ENCODE peak calls at places on chromosomes 1 and 21, in eight cellular contexts. A is osteocyte, H is progenitor cell of endocrine pancreas, N is cardiac fibroblast, R is epithelial cell of esophagus, Z is D721Med, P is mammary epithelial cell, V is ascending aorta. X is an unnamed sample.

GRCh38 chr1:13781907-13782633 is 82.1 kb downstream of the PRDM2 start:
- DNase-seq in P (no peak), Z (no peak), R (peak), V (no peak), A (no peak), H (no peak), N (peak), X (no peak)

GRCh38 chr1:230572121-230573083 is 69.9 kb upstream of the COG2 start:
- DNase-seq in P (peak), A (no peak), H (no peak), V (no peak), R (peak), Z (no peak), N (peak), X (no peak)

GRCh38 chr1:210234254-210234747 is 1.7 kb downstream of the SERTAD4 start:
- DNase-seq in A (no peak), Z (no peak), H (no peak), N (no peak), R (no peak), V (no peak), P (no peak), X (no peak)

GRCh38 chr1:118987431-118988185 is 535 bp downstream of the TBX15 start:
- DNase-seq in A (no peak), N (peak), P (no peak), V (no peak), Z (no peak), R (no peak), H (no peak), X (no peak)

GRCh38 chr1:209651148-209651547 is 1.1 kb downstream of the LAMB3 start:
- DNase-seq in N (peak), H (no peak), R (peak), V (peak), A (no peak), P (peak), Z (no peak), X (peak)

GRCh38 chr1:236495359-236496120 is 28.2 kb upstream of the LGALS8 start:
- DNase-seq in N (no peak), Z (no peak), H (no peak), P (no peak), A (no peak), V (no peak), R (no peak), X (no peak)

GRCh38 chr1:215557992-215558626 is 9.0 kb upstream of the KCTD3 start:
- DNase-seq in Z (no peak), P (no peak), R (no peak), N (no peak), A (no peak), V (no peak), H (no peak), X (no peak)

GRCh38 chr1:210400043-210400840 is 71.5 kb downstream of the HHAT start:
- DNase-seq in N (peak), P (peak), V (peak), R (peak), H (peak), Z (peak), A (no peak), X (peak)

GRCh38 chr1:246428542-246429308 is 78.4 kb downstream of the SMYD3 start:
- DNase-seq in N (peak), R (peak), H (no peak), V (no peak), A (no peak), P (peak), Z (no peak), X (no peak)

GRCh38 chr1:21217812-21218596 is 41.3 kb upstream of the EIF4G3 start:
- DNase-seq in A (no peak), V (no peak), P (no peak), Z (no peak), H (peak), N (peak), R (peak), X (no peak)

GRCh38 chr1:25140073-25140797 is 92.1 kb downstream of the SYF2 start:
- DNase-seq in A (peak), R (peak), P (peak), Z (no peak), N (no peak), H (no peak), V (no peak), X (no peak)

GRCh38 chr1:172449012-172449584 is 5.2 kb upstream of the PIGC start:
- DNase-seq in R (peak), P (peak), H (no peak), V (no peak), Z (no peak), A (no peak), N (no peak), X (no peak)

GRCh38 chr1:222852326-222852725 is 37.5 kb downstream of the DISP1 start:
- DNase-seq in Z (no peak), H (no peak), V (no peak), A (no peak), N (peak), R (peak), P (no peak), X (no peak)

GRCh38 chr1:95282496-95282850 is 48.5 kb downstream of the RWDD3 start:
- DNase-seq in H (no peak), A (no peak), V (no peak), N (no peak), Z (no peak), R (no peak), P (no peak), X (no peak)

GRCh38 chr1:155077758-155078495 is 710 bp upstream of the EFNA3 start:
- DNase-seq in N (no peak), P (peak), V (no peak), H (no peak), Z (no peak), A (no peak), R (peak), X (no peak)

GRCh38 chr1:16606106-16606505 is 7.3 kb downstream of the NBPF1 start:
- DNase-seq in V (peak), R (no peak), H (no peak), N (no peak), A (peak), Z (no peak), P (no peak), X (no peak)

GRCh38 chr21:23612210-23612609 is 1995.1 kb downstream of the MRPL39 start:
- DNase-seq in P (no peak), V (no peak), N (no peak), Z (no peak), A (no peak), H (no peak), R (no peak), X (no peak)

GRCh38 chr1:243950166-243950565 is 100.1 kb upstream of the AKT3 start:
- DNase-seq in P (peak), H (no peak), R (peak), Z (no peak), V (no peak), N (peak), A (no peak), X (peak)

GRCh38 chr1:167200749-167201148 is 19.9 kb upstream of the POU2F1 start:
- DNase-seq in R (peak), A (no peak), Z (no peak), H (no peak), N (no peak), P (peak), V (no peak), X (no peak)

GRCh38 chr1:67970088-67970487 is 80.3 kb downstream of the DIRAS3 start:
- DNase-seq in P (peak), H (no peak), N (peak), V (no peak), R (peak), A (no peak), Z (no peak), X (peak)

GRCh38 chr1:180254854-180255253 is 24.8 kb downstream of the LHX4 start:
- DNase-seq in Z (no peak), A (no peak), V (no peak), N (no peak), H (no peak), P (no peak), R (no peak), X (no peak)

GRCh38 chr1:18404460-18404859 is 76.3 kb upstream of the KLHDC7A start:
- DNase-seq in P (no peak), V (no peak), A (no peak), N (no peak), H (no peak), R (no peak), Z (no peak), X (no peak)
- TF ChIP-seq CTCF in P (no peak), V (no peak), A (no peak), N (no peak), H (no peak), R (no peak), Z (no peak), X (no peak)

DNA sequence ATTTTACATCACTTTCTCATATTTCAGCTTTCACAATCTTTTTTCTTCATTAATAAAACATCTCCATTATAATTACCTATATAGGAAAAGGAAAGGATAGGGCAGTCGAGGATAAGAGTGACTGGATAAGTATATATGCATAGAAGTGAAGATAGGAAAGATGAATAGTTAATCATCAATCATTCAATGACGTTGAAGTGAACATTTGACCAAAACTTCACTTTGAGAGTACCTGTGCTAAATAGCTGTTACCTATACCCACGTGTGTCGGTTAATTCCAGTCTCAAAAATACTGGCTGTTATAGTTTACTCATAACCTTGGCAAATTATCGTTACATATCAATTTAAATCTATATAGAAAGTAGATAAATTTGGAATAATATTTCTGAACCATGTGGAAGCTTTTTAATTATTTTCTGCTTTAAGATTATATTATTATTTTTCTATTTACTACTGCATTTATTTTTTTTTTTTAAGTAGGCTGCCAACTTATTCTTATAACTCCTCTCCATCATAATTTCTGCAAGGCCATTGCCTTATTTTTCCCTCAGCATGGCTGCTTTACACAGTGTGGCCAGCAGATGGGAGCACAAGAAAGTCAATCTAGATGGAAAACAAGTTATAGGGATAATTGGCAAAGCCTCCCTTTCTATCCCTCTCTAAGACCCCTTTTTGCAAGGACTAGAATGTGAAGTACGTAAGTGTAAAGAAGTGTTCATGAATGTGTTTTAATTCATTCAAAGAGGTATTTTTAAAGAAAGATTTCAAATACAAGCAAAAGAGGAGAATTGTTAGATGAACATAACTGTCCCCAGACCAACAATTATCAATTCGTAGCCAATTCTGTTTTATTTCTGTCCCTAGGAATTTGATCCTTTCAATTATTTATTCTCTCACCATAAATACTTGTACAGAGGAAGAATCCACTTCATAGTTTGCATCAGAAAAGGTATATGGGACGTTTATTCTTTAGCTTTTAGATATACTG is 290.4 kb downstream of the KCNT2 start:
- DNase-seq in N (peak), R (peak), H (no peak), A (no peak), V (no peak), P (peak), Z (no peak), X (peak)
- TF ChIP-seq CTCF in N (peak), R (peak), H (peak), A (peak), V (peak), P (peak), Z (peak), X (peak)

GRCh38 chr1:205543351-205544305 is 39.2 kb downstream of the CDK18 start:
- DNase-seq in V (peak), N (peak), R (peak), A (peak), Z (no peak), H (peak), P (peak), X (peak)
- TF ChIP-seq CTCF in V (no peak), N (peak), R (no peak), A (no peak), Z (no peak), H (no peak), P (no peak), X (no peak)

GRCh38 chr1:203626910-203627246 is 246 bp downstream of the ATP2B4 start:
- DNase-seq in P (no peak), H (peak), R (no peak), Z (no peak), N (no peak), A (no peak), V (no peak), X (no peak)

GRCh38 chr1:203628185-203628996 is 1.8 kb downstream of the ATP2B4 start:
- DNase-seq in P (peak), H (peak), Z (no peak), V (peak), R (peak), N (peak), A (peak), X (peak)

GRCh38 chr1:203627819-203628184 is 1.2 kb downstream of the ATP2B4 start:
- DNase-seq in Z (no peak), P (peak), H (no peak), A (no peak), N (peak), V (peak), R (peak), X (no peak)

GRCh38 chr1:203624341-203624712 is 2.3 kb upstream of the ATP2B4 start:
- DNase-seq in A (no peak), N (no peak), R (no peak), H (no peak), V (no peak), P (no peak), Z (no peak), X (no peak)

DNA sequence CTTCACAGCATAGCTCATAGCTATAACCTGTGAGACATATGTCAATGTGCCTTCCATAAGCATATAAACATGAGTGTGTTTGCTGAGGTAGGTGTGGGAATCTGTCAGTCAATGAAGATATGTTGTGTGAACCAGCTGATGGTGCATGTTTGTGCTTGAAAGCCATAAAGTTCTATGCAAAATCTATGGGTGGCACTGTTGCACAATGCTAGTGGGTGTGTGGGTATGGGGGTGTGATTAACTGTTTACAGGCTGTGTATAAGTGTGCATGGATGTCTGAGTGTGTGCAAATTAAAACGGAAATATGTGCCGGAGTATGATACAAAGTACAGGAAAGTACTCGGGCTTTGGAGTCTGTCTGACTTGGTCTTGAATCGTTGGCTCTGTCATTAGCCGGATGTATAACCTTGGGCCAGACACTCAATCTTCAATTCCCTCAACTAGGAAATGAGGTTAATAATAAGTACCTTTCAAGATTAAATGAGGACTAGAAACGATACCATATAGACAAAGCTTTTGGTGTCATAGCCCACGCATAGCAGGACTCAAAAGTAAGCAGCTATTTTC is 926 bp upstream of the ATP2B4 start:
- DNase-seq in P (peak), Z (no peak), A (no peak), H (no peak), R (peak), N (peak), V (no peak), X (peak)
- TF ChIP-seq CTCF in P (peak), Z (peak), A (peak), H (no peak), R (no peak), N (no peak), V (peak), X (no peak)

GRCh38 chr1:201370500-201370899 is 7.0 kb downstream of the TNNT2 start:
- DNase-seq in V (no peak), H (no peak), Z (no peak), R (no peak), P (no peak), A (no peak), N (no peak), X (no peak)

GRCh38 chr1:201366696-201367095 is 10.8 kb downstream of the TNNT2 start:
- DNase-seq in N (no peak), Z (no peak), R (no peak), A (no peak), V (no peak), P (no peak), H (no peak), X (no peak)

GRCh38 chr1:201365251-201365650 is 12.2 kb downstream of the TNNT2 start:
- DNase-seq in Z (no peak), R (no peak), P (no peak), N (no peak), H (no peak), V (no peak), A (no peak), X (no peak)

GRCh38 chr1:201371841-201372240 is 5.6 kb downstream of the TNNT2 start:
- DNase-seq in V (no peak), A (no peak), P (no peak), R (no peak), N (no peak), H (no peak), Z (no peak), X (no peak)

GRCh38 chr1:201369209-201369608 is 8.3 kb downstream of the TNNT2 start:
- DNase-seq in V (no peak), H (no peak), P (no peak), R (no peak), Z (no peak), A (no peak), N (no peak), X (no peak)
- TF ChIP-seq CTCF in V (no peak), H (no peak), P (no peak), R (no peak), Z (no peak), A (no peak), N (no peak), X (no peak)

DNA sequence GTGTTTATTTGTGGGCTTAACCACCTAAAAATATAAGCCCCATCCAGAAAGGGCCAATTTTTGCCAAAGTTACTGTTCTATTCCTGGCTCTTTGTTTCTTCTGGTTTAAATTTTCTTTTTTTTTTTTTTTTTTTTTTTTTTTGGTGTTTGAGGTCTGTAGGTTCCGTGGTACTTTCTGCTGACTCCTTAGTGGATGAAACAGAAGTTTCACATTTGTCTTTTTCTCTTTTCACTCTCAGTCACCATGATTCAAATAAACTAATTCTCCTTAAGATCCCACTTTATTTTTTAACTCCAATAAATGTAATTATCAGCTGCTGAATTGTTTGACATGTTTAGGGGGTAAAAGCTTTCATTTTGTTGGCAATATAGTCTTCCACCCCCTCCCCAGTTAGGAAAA is 322.3 kb downstream of the CHRM3 start:
- DNase-seq in V (no peak), R (no peak), N (no peak), H (no peak), Z (no peak), A (no peak), P (no peak), X (no peak)
- TF ChIP-seq CTCF in V (no peak), R (no peak), N (no peak), H (no peak), Z (no peak), A (no peak), P (no peak), X (no peak)

GRCh38 chr21:25515484-25516405 is 91.5 kb downstream of the MRPL39 start:
- DNase-seq in V (no peak), Z (no peak), N (peak), A (no peak), R (no peak), P (no peak), H (no peak), X (no peak)
- TF ChIP-seq CTCF in V (no peak), Z (no peak), N (no peak), A (no peak), R (no peak), P (no peak), H (no peak), X (no peak)